ENCODE peak calls at places on chromosomes 5 and 9, in five cellular contexts. Z, D, E, I and F are unnamed samples.

GRCh38 chr5:81850932-81851331 is 100.0 kb upstream of the SSBP2 start:
- DNase-seq in Z (no peak), D (no peak), E (no peak), I (no peak), F (peak; percentile 22)

GRCh38 chr9:113155911-113156559 is 5.2 kb downstream of the SLC31A2 start:
- DNase-seq in Z (peak; percentile 58), D (no peak), E (no peak), I (no peak), F (no peak)

GRCh38 chr9:26551971-26552370 is 340.6 kb downstream of the CAAP1 start:
- DNase-seq in Z (no peak), D (no peak), E (no peak), I (no peak), F (no peak)

GRCh38 chr9:81893929-81894328 is 34.3 kb upstream of the SPATA31D4 start:
- DNase-seq in Z (no peak), D (no peak), E (no peak), I (no peak), F (no peak)

GRCh38 chr5:16759147-16759800 is 142.5 kb upstream of the RETREG1 start:
- DNase-seq in Z (peak; percentile 26), D (no peak), E (no peak), I (no peak), F (peak; percentile 44)

GRCh38 chr9:91144782-91145181 is 216.9 kb downstream of the AUH start:
- DNase-seq in Z (no peak), D (no peak), E (no peak), I (no peak), F (no peak)

GRCh38 chr9:38284768-38285080 is 107.8 kb upstream of the ALDH1B1 start:
- DNase-seq in Z (no peak), D (no peak), E (no peak), I (peak; percentile 46), F (peak; percentile 97)

GRCh38 chr5:157172408-157172807 is 6.3 kb upstream of the GARIN3 start:
- DNase-seq in Z (peak; percentile 93), D (no peak), E (peak; percentile 21), I (no peak), F (no peak)

GRCh38 chr9:106478312-106479099 is 384.5 kb upstream of the ZNF462 start:
- DNase-seq in Z (no peak), D (no peak), E (no peak), I (no peak), F (no peak)

GRCh38 chr9:88922091-88922490 is 69.2 kb upstream of the S1PR3 start:
- DNase-seq in Z (peak; percentile 59), D (no peak), E (no peak), I (no peak), F (no peak)

GRCh38 chr9:137085918-137086530 is 761 bp upstream of the MAN1B1 start:
- DNase-seq in Z (peak; percentile 57), D (peak; percentile 58), E (no peak), I (no peak), F (no peak)

GRCh38 chr5:96244696-96245095 is 188.4 kb downstream of the PCSK1 start:
- DNase-seq in Z (no peak), D (no peak), E (no peak), I (no peak), F (no peak)

GRCh38 chr5:116424951-116425350 is 149.7 kb downstream of the SEMA6A start:
- DNase-seq in Z (no peak), D (no peak), E (no peak), I (no peak), F (no peak)

GRCh38 chr5:36239370-36240293 is 2.1 kb downstream of the NADK2 start:
- DNase-seq in Z (no peak), D (no peak), E (no peak), I (no peak), F (no peak)

GRCh38 chr5:171310334-171310815 is 1.3 kb downstream of the TLX3 start:
- DNase-seq in Z (no peak), D (no peak), E (no peak), I (no peak), F (no peak)

GRCh38 chr9:68705636-68706578 is 867 bp downstream of the PIP5K1B start:
- DNase-seq in Z (peak; percentile 4), D (peak; percentile 32), E (peak; percentile 84), I (no peak), F (no peak)

GRCh38 chr9:85053206-85053605 is 383.7 kb downstream of the NTRK2 start:
- DNase-seq in Z (no peak), D (no peak), E (no peak), I (no peak), F (no peak)

GRCh38 chr9:124964604-124965003 is 23.7 kb upstream of the GOLGA1 start:
- DNase-seq in Z (no peak), D (no peak), E (no peak), I (no peak), F (no peak)

GRCh38 chr5:79829260-79829659 is 139.6 kb downstream of the CMYA5 start:
- DNase-seq in Z (peak; percentile 27), D (no peak), E (peak; percentile 27), I (no peak), F (no peak)

GRCh38 chr5:142817961-142818431 is 47.8 kb downstream of the ARHGAP26 start:
- DNase-seq in Z (no peak), D (no peak), E (peak; percentile 15), I (no peak), F (no peak)

GRCh38 chr9:121269888-121270254 is 1.9 kb downstream of the GSN start:
- DNase-seq in Z (no peak), D (no peak), E (no peak), I (no peak), F (no peak)

GRCh38 chr5:36073595-36074216 is 7.0 kb upstream of the UGT3A2 start:
- DNase-seq in Z (peak; percentile 12), D (no peak), E (no peak), I (peak; percentile 53), F (peak; percentile 22)

GRCh38 chr9:70883056-70883455 is 238.4 kb downstream of the TRPM3 start:
- DNase-seq in Z (no peak), D (no peak), E (no peak), I (no peak), F (no peak)

GRCh38 chr9:95807326-95807947 is 68.1 kb upstream of the ERCC6L2 start:
- DNase-seq in Z (no peak), D (no peak), E (no peak), I (no peak), F (no peak)

GRCh38 chr9:91727316-91727861 is 222.6 kb downstream of the ROR2 start:
- DNase-seq in Z (peak; percentile 59), D (no peak), E (no peak), I (peak; percentile 11), F (peak; percentile 40)

GRCh38 chr9:127132375-127132774 is 9.9 kb upstream of the ANGPTL2 start:
- DNase-seq in Z (no peak), D (no peak), E (no peak), I (no peak), F (no peak)

GRCh38 chr9:91001146-91001611 is 199.6 kb downstream of the SYK start:
- DNase-seq in Z (peak; percentile 30), D (no peak), E (no peak), I (peak; percentile 96), F (no peak)

GRCh38 chr9:13500034-13500433 is 220.5 kb upstream of the MPDZ start:
- DNase-seq in Z (no peak), D (peak; percentile 22), E (no peak), I (no peak), F (no peak)

GRCh38 chr5:14821721-14822120 is 49.9 kb downstream of the ANKH start:
- DNase-seq in Z (no peak), D (no peak), E (no peak), I (no peak), F (no peak)